ENCODE peak calls at places on chromosomes 1 and 21, in eight cellular contexts. One of them, this sample, is unnamed. For H3K36me3 and H3K4me1, the result is how much of the 10 kb centered on the place peaks cover.

GRCh38 chr1:205680073-205680851 is at the start of gene SLC45A3:
- DNase-seq in psoas muscle: peak
- DNase-seq in tibial artery: no peak
- DNase-seq in IMR-90: no peak
- DNase-seq in hepatocyte: peak
- DNase-seq in heart left ventricle: peak
- DNase-seq in endothelial cell of umbilical vein: no peak
- DNase-seq in left ventricle myocardium inferior: peak
- DNase-seq in this sample: peak

GRCh38 chr1:197235355-197235754 is 32.7 kb upstream of the CRB1 start:
- DNase-seq in tibial artery: no peak
- DNase-seq in left ventricle myocardium inferior: no peak
- DNase-seq in psoas muscle: no peak
- DNase-seq in IMR-90: no peak
- DNase-seq in endothelial cell of umbilical vein: no peak
- DNase-seq in hepatocyte: no peak
- DNase-seq in heart left ventricle: no peak
- DNase-seq in this sample: no peak

GRCh38 chr1:63448741-63449140 is 74.3 kb downstream of the ITGB3BP start:
- DNase-seq in heart left ventricle: no peak
- DNase-seq in IMR-90: peak
- DNase-seq in endothelial cell of umbilical vein: no peak
- DNase-seq in psoas muscle: no peak
- DNase-seq in tibial artery: no peak
- DNase-seq in hepatocyte: no peak
- DNase-seq in left ventricle myocardium inferior: no peak
- DNase-seq in this sample: no peak

GRCh38 chr1:230661976-230662375 is 19.7 kb downstream of the COG2 start:
- DNase-seq in IMR-90: no peak
- DNase-seq in left ventricle myocardium inferior: no peak
- DNase-seq in tibial artery: no peak
- DNase-seq in hepatocyte: no peak
- DNase-seq in heart left ventricle: no peak
- DNase-seq in endothelial cell of umbilical vein: no peak
- DNase-seq in psoas muscle: no peak
- DNase-seq in this sample: no peak

GRCh38 chr1:63835075-63835633 is 61.3 kb downstream of the ROR1 start:
- DNase-seq in tibial artery: no peak
- DNase-seq in IMR-90: peak
- DNase-seq in hepatocyte: no peak
- DNase-seq in left ventricle myocardium inferior: no peak
- DNase-seq in heart left ventricle: no peak
- DNase-seq in endothelial cell of umbilical vein: no peak
- DNase-seq in psoas muscle: no peak
- DNase-seq in this sample: peak

GRCh38 chr21:35048706-35049617 is at the start of gene RUNX1:
- DNase-seq in endothelial cell of umbilical vein: peak
- DNase-seq in heart left ventricle: peak
- DNase-seq in psoas muscle: peak
- DNase-seq in left ventricle myocardium inferior: no peak
- DNase-seq in tibial artery: peak
- DNase-seq in hepatocyte: no peak
- DNase-seq in IMR-90: peak
- DNase-seq in this sample: no peak

GRCh38 chr1:247077768-247078314 is 770 bp downstream of the ZNF670 start:
- DNase-seq in psoas muscle: no peak
- DNase-seq in IMR-90: peak
- DNase-seq in tibial artery: no peak
- DNase-seq in heart left ventricle: no peak
- DNase-seq in endothelial cell of umbilical vein: peak
- DNase-seq in hepatocyte: no peak
- DNase-seq in left ventricle myocardium inferior: no peak
- DNase-seq in this sample: no peak

GRCh38 chr1:90402893-90403849 is 313.9 kb downstream of the BARHL2 start:
- DNase-seq in tibial artery: no peak
- DNase-seq in endothelial cell of umbilical vein: peak
- DNase-seq in IMR-90: peak
- DNase-seq in left ventricle myocardium inferior: no peak
- DNase-seq in hepatocyte: peak
- DNase-seq in heart left ventricle: no peak
- DNase-seq in psoas muscle: no peak
- DNase-seq in this sample: no peak

GRCh38 chr1:232676307-232676706 is 46.4 kb upstream of the SIPA1L2 start:
- DNase-seq in psoas muscle: no peak
- DNase-seq in IMR-90: no peak
- DNase-seq in endothelial cell of umbilical vein: no peak
- DNase-seq in heart left ventricle: no peak
- DNase-seq in hepatocyte: no peak
- DNase-seq in tibial artery: no peak
- DNase-seq in left ventricle myocardium inferior: no peak
- DNase-seq in this sample: no peak

GRCh38 chr1:107515702-107516101 is 374.9 kb downstream of the NTNG1 start:
- DNase-seq in tibial artery: no peak
- DNase-seq in heart left ventricle: no peak
- DNase-seq in endothelial cell of umbilical vein: no peak
- DNase-seq in psoas muscle: no peak
- DNase-seq in left ventricle myocardium inferior: no peak
- DNase-seq in IMR-90: no peak
- DNase-seq in hepatocyte: no peak
- DNase-seq in this sample: no peak

GRCh38 chr1:109767596-109768334 is 4.0 kb upstream of the EPS8L3 start:
- DNase-seq in IMR-90: no peak
- DNase-seq in heart left ventricle: peak
- DNase-seq in tibial artery: peak
- DNase-seq in psoas muscle: no peak
- DNase-seq in endothelial cell of umbilical vein: no peak
- DNase-seq in left ventricle myocardium inferior: peak
- DNase-seq in hepatocyte: no peak
- DNase-seq in this sample: peak

GRCh38 chr1:27357281-27358037 is 9.3 kb downstream of the MAP3K6 start:
- DNase-seq in psoas muscle: peak
- DNase-seq in heart left ventricle: peak
- DNase-seq in endothelial cell of umbilical vein: peak
- DNase-seq in tibial artery: peak
- DNase-seq in IMR-90: peak
- DNase-seq in hepatocyte: peak
- DNase-seq in left ventricle myocardium inferior: peak
- DNase-seq in this sample: peak

DNA sequence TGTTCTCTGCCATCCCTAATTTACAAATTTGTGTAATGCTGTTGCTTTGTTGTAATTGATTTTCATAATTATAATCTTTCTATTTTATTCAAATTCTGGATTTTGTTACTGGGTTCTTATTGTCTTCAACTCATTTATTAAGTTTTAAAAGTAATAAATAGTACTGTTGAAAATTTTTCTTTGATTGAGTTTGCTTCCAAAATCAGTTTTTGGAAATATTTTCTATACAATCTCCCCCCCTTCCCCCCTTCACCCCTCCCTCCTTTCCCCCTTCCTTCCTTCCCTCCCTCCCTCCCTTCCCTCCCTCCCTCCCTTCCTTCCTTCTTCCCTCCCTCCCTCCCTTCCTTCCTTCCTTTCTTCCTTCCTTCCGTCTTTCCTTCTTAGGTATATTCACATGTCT is 6.0 kb upstream of the TMPRSS15 start:
- DNase-seq in heart left ventricle: no peak
- DNase-seq in IMR-90: no peak
- DNase-seq in endothelial cell of umbilical vein: no peak
- DNase-seq in left ventricle myocardium inferior: no peak
- DNase-seq in psoas muscle: no peak
- DNase-seq in tibial artery: no peak
- DNase-seq in hepatocyte: no peak
- DNase-seq in this sample: no peak
- H3K36me3 ChIP-seq in heart left ventricle: under half
- H3K36me3 ChIP-seq in IMR-90: under half
- H3K36me3 ChIP-seq in endothelial cell of umbilical vein: under half
- H3K36me3 ChIP-seq in left ventricle myocardium inferior: under half
- H3K36me3 ChIP-seq in psoas muscle: under half
- H3K36me3 ChIP-seq in tibial artery: under half
- H3K36me3 ChIP-seq in hepatocyte: under half
- H3K36me3 ChIP-seq in this sample: under half

GRCh38 chr1:155223017-155223416 is 14.5 kb downstream of the MTX1 start:
- DNase-seq in hepatocyte: no peak
- DNase-seq in psoas muscle: no peak
- DNase-seq in heart left ventricle: no peak
- DNase-seq in endothelial cell of umbilical vein: no peak
- DNase-seq in IMR-90: no peak
- DNase-seq in left ventricle myocardium inferior: no peak
- DNase-seq in tibial artery: no peak
- DNase-seq in this sample: no peak

GRCh38 chr1:155219592-155220031 is 11.1 kb downstream of the MTX1 start:
- DNase-seq in hepatocyte: peak
- DNase-seq in left ventricle myocardium inferior: no peak
- DNase-seq in endothelial cell of umbilical vein: no peak
- DNase-seq in psoas muscle: no peak
- DNase-seq in heart left ventricle: no peak
- DNase-seq in IMR-90: no peak
- DNase-seq in tibial artery: no peak
- DNase-seq in this sample: peak

GRCh38 chr1:155220566-155220965 is 12.1 kb downstream of the MTX1 start:
- DNase-seq in tibial artery: no peak
- DNase-seq in endothelial cell of umbilical vein: no peak
- DNase-seq in hepatocyte: no peak
- DNase-seq in psoas muscle: no peak
- DNase-seq in left ventricle myocardium inferior: no peak
- DNase-seq in heart left ventricle: no peak
- DNase-seq in IMR-90: no peak
- DNase-seq in this sample: no peak

GRCh38 chr1:155218854-155219591 is 10.5 kb downstream of the MTX1 start:
- DNase-seq in left ventricle myocardium inferior: no peak
- DNase-seq in tibial artery: no peak
- DNase-seq in endothelial cell of umbilical vein: peak
- DNase-seq in IMR-90: peak
- DNase-seq in hepatocyte: peak
- DNase-seq in heart left ventricle: no peak
- DNase-seq in psoas muscle: no peak
- DNase-seq in this sample: peak
- H3K4me1 ChIP-seq in left ventricle myocardium inferior: under half
- H3K4me1 ChIP-seq in tibial artery: under half
- H3K4me1 ChIP-seq in endothelial cell of umbilical vein: under half
- H3K4me1 ChIP-seq in IMR-90: under half
- H3K4me1 ChIP-seq in hepatocyte: under half
- H3K4me1 ChIP-seq in heart left ventricle: under half
- H3K4me1 ChIP-seq in psoas muscle: under half
- H3K4me1 ChIP-seq in this sample: under half

GRCh38 chr1:207745839-207746767 is 5.8 kb upstream of the CD46 start:
- DNase-seq in tibial artery: no peak
- DNase-seq in endothelial cell of umbilical vein: no peak
- DNase-seq in heart left ventricle: no peak
- DNase-seq in IMR-90: no peak
- DNase-seq in psoas muscle: no peak
- DNase-seq in hepatocyte: no peak
- DNase-seq in left ventricle myocardium inferior: no peak
- DNase-seq in this sample: no peak

GRCh38 chr1:207751790-207752455 is at the start of gene CD46:
- DNase-seq in endothelial cell of umbilical vein: peak
- DNase-seq in tibial artery: peak
- DNase-seq in hepatocyte: peak
- DNase-seq in psoas muscle: peak
- DNase-seq in IMR-90: peak
- DNase-seq in left ventricle myocardium inferior: peak
- DNase-seq in heart left ventricle: peak
- DNase-seq in this sample: peak

GRCh38 chr1:207747627-207748492 is 4.0 kb upstream of the CD46 start:
- DNase-seq in IMR-90: no peak
- DNase-seq in left ventricle myocardium inferior: no peak
- DNase-seq in heart left ventricle: no peak
- DNase-seq in psoas muscle: no peak
- DNase-seq in endothelial cell of umbilical vein: no peak
- DNase-seq in tibial artery: no peak
- DNase-seq in hepatocyte: no peak
- DNase-seq in this sample: no peak

GRCh38 chr1:207750901-207751300 is 953 bp upstream of the CD46 start:
- DNase-seq in tibial artery: no peak
- DNase-seq in psoas muscle: no peak
- DNase-seq in hepatocyte: no peak
- DNase-seq in endothelial cell of umbilical vein: peak
- DNase-seq in left ventricle myocardium inferior: no peak
- DNase-seq in IMR-90: no peak
- DNase-seq in heart left ventricle: no peak
- DNase-seq in this sample: no peak

GRCh38 chr1:207748737-207749528 is 2.9 kb upstream of the CD46 start:
- DNase-seq in heart left ventricle: no peak
- DNase-seq in left ventricle myocardium inferior: no peak
- DNase-seq in tibial artery: no peak
- DNase-seq in endothelial cell of umbilical vein: no peak
- DNase-seq in hepatocyte: no peak
- DNase-seq in psoas muscle: no peak
- DNase-seq in IMR-90: no peak
- DNase-seq in this sample: no peak
- H3K4me3 ChIP-seq in heart left ventricle: no peak
- H3K4me3 ChIP-seq in left ventricle myocardium inferior: no peak
- H3K4me3 ChIP-seq in tibial artery: no peak
- H3K4me3 ChIP-seq in endothelial cell of umbilical vein: no peak
- H3K4me3 ChIP-seq in hepatocyte: no peak
- H3K4me3 ChIP-seq in psoas muscle: no peak
- H3K4me3 ChIP-seq in IMR-90: no peak
- H3K4me3 ChIP-seq in this sample: no peak

DNA sequence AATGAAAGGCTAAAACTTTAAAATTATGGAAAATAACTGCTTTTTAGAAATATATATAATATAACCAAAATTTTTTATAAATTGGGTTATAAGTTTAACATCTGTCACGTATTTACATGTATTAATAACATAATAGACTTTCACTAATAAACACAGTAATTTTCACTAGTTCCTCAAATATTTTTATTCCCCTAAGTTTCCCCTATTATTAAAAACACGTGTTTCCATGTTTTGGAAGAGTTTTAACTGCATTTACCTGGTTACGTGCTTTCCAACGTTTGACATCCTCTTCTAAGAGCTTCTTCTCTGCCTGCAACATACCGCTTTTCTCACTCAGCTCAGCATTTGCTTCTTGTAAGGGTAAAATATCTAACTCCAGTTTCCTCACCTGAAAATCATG is 34.3 kb downstream of the TPR start:
- DNase-seq in endothelial cell of umbilical vein: no peak
- DNase-seq in left ventricle myocardium inferior: no peak
- DNase-seq in psoas muscle: no peak
- DNase-seq in hepatocyte: no peak
- DNase-seq in IMR-90: no peak
- DNase-seq in heart left ventricle: no peak
- DNase-seq in tibial artery: no peak
- DNase-seq in this sample: no peak
- H3K36me3 ChIP-seq in endothelial cell of umbilical vein: under half
- H3K36me3 ChIP-seq in left ventricle myocardium inferior: half or more
- H3K36me3 ChIP-seq in psoas muscle: under half
- H3K36me3 ChIP-seq in hepatocyte: under half
- H3K36me3 ChIP-seq in IMR-90: under half
- H3K36me3 ChIP-seq in heart left ventricle: half or more
- H3K36me3 ChIP-seq in tibial artery: half or more
- H3K36me3 ChIP-seq in this sample: half or more

DNA sequence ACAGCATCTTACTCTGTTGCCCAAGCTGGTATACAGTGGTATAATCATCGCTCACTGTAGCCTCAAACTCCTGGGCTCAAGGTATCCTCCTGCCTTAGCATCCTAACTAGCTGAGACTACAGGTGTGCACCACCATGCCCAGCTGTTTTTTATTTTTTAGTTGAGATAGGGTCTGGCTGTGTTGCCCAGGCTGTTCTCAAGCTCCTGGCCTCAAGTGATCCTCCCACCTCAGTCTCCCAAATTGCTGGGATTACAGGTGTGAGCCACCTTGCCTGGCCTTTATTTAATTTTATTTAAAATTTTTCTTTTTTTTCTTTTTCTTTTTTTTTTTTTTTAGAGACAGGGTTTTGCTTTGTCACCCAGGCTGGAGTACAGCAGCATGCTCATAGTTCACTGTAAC is 9.2 kb downstream of the MAP7D1 start:
- DNase-seq in endothelial cell of umbilical vein: no peak
- DNase-seq in tibial artery: no peak
- DNase-seq in heart left ventricle: no peak
- DNase-seq in IMR-90: no peak
- DNase-seq in left ventricle myocardium inferior: no peak
- DNase-seq in psoas muscle: no peak
- DNase-seq in hepatocyte: no peak
- DNase-seq in this sample: no peak
- H3K4me1 ChIP-seq in endothelial cell of umbilical vein: under half
- H3K4me1 ChIP-seq in tibial artery: half or more
- H3K4me1 ChIP-seq in heart left ventricle: half or more
- H3K4me1 ChIP-seq in IMR-90: under half
- H3K4me1 ChIP-seq in left ventricle myocardium inferior: half or more
- H3K4me1 ChIP-seq in psoas muscle: half or more
- H3K4me1 ChIP-seq in hepatocyte: under half
- H3K4me1 ChIP-seq in this sample: under half

This sample was measured in BE2C.